ENCODE peak calls at places on chromosomes 11 and 22, in seven cellular contexts. One of them, this sample, is unnamed.

GRCh38 chr22:18033204-18033998 is 9.0 kb upstream of the MICAL3 start:
- DNase-seq in activated CD8-positive, alpha-beta memory T cell treated with anti-CD3 and anti-CD28 coated beads for 1 hour: no peak
- DNase-seq in stimulated activated CD8-positive, alpha-beta memory T cell treated with anti-CD3 and anti-CD28 coated beads, Interleukin-4, amount 100 ng/mL, for 4 hours: no peak
- DNase-seq in astrocyte of the cerebellum: no peak
- DNase-seq in GM23248: peak
- DNase-seq in aorta: no peak
- DNase-seq in NCI-H748 treated with DMSO at 0.1 percent for 48 hours: no peak
- DNase-seq in this sample: no peak

GRCh38 chr11:18236664-18237356 is at the start of gene SAA4:
- DNase-seq in activated CD8-positive, alpha-beta memory T cell treated with anti-CD3 and anti-CD28 coated beads for 1 hour: no peak
- DNase-seq in aorta: no peak
- DNase-seq in astrocyte of the cerebellum: no peak
- DNase-seq in GM23248: no peak
- DNase-seq in stimulated activated CD8-positive, alpha-beta memory T cell treated with anti-CD3 and anti-CD28 coated beads, Interleukin-4, amount 100 ng/mL, for 4 hours: no peak
- DNase-seq in NCI-H748 treated with DMSO at 0.1 percent for 48 hours: no peak
- DNase-seq in this sample: no peak

GRCh38 chr11:117366183-117366582 is 38.5 kb downstream of the CEP164 start:
- DNase-seq in activated CD8-positive, alpha-beta memory T cell treated with anti-CD3 and anti-CD28 coated beads for 1 hour: no peak
- DNase-seq in aorta: no peak
- DNase-seq in GM23248: no peak
- DNase-seq in stimulated activated CD8-positive, alpha-beta memory T cell treated with anti-CD3 and anti-CD28 coated beads, Interleukin-4, amount 100 ng/mL, for 4 hours: no peak
- DNase-seq in astrocyte of the cerebellum: no peak
- DNase-seq in NCI-H748 treated with DMSO at 0.1 percent for 48 hours: no peak
- DNase-seq in this sample: no peak

GRCh38 chr11:1546536-1547466 is 25.3 kb downstream of the DUSP8 start:
- DNase-seq in stimulated activated CD8-positive, alpha-beta memory T cell treated with anti-CD3 and anti-CD28 coated beads, Interleukin-4, amount 100 ng/mL, for 4 hours: no peak
- DNase-seq in NCI-H748 treated with DMSO at 0.1 percent for 48 hours: peak
- DNase-seq in astrocyte of the cerebellum: no peak
- DNase-seq in GM23248: peak
- DNase-seq in aorta: no peak
- DNase-seq in activated CD8-positive, alpha-beta memory T cell treated with anti-CD3 and anti-CD28 coated beads for 1 hour: no peak
- DNase-seq in this sample: no peak

GRCh38 chr11:3840870-3841425 is at the start of gene RHOG:
- DNase-seq in stimulated activated CD8-positive, alpha-beta memory T cell treated with anti-CD3 and anti-CD28 coated beads, Interleukin-4, amount 100 ng/mL, for 4 hours: peak
- DNase-seq in GM23248: peak
- DNase-seq in astrocyte of the cerebellum: no peak
- DNase-seq in activated CD8-positive, alpha-beta memory T cell treated with anti-CD3 and anti-CD28 coated beads for 1 hour: no peak
- DNase-seq in aorta: peak
- DNase-seq in NCI-H748 treated with DMSO at 0.1 percent for 48 hours: peak
- DNase-seq in this sample: no peak

GRCh38 chr11:125496465-125496817 is 376 bp upstream of the FEZ1 start:
- DNase-seq in NCI-H748 treated with DMSO at 0.1 percent for 48 hours: no peak
- DNase-seq in aorta: no peak
- DNase-seq in GM23248: no peak
- DNase-seq in activated CD8-positive, alpha-beta memory T cell treated with anti-CD3 and anti-CD28 coated beads for 1 hour: no peak
- DNase-seq in astrocyte of the cerebellum: no peak
- DNase-seq in stimulated activated CD8-positive, alpha-beta memory T cell treated with anti-CD3 and anti-CD28 coated beads, Interleukin-4, amount 100 ng/mL, for 4 hours: no peak
- DNase-seq in this sample: no peak

GRCh38 chr11:44761546-44761961 is 34.8 kb downstream of the TSPAN18 start:
- DNase-seq in aorta: no peak
- DNase-seq in astrocyte of the cerebellum: no peak
- DNase-seq in GM23248: no peak
- DNase-seq in stimulated activated CD8-positive, alpha-beta memory T cell treated with anti-CD3 and anti-CD28 coated beads, Interleukin-4, amount 100 ng/mL, for 4 hours: no peak
- DNase-seq in activated CD8-positive, alpha-beta memory T cell treated with anti-CD3 and anti-CD28 coated beads for 1 hour: no peak
- DNase-seq in NCI-H748 treated with DMSO at 0.1 percent for 48 hours: no peak
- DNase-seq in this sample: no peak

GRCh38 chr11:4178813-4179662 is 84.4 kb downstream of the RRM1 start:
- DNase-seq in stimulated activated CD8-positive, alpha-beta memory T cell treated with anti-CD3 and anti-CD28 coated beads, Interleukin-4, amount 100 ng/mL, for 4 hours: no peak
- DNase-seq in activated CD8-positive, alpha-beta memory T cell treated with anti-CD3 and anti-CD28 coated beads for 1 hour: no peak
- DNase-seq in aorta: no peak
- DNase-seq in astrocyte of the cerebellum: no peak
- DNase-seq in GM23248: no peak
- DNase-seq in NCI-H748 treated with DMSO at 0.1 percent for 48 hours: no peak
- DNase-seq in this sample: no peak

GRCh38 chr22:45671783-45672563 is at the start of gene ATXN10:
- DNase-seq in aorta: peak
- DNase-seq in GM23248: peak
- DNase-seq in astrocyte of the cerebellum: no peak
- DNase-seq in activated CD8-positive, alpha-beta memory T cell treated with anti-CD3 and anti-CD28 coated beads for 1 hour: peak
- DNase-seq in NCI-H748 treated with DMSO at 0.1 percent for 48 hours: peak
- DNase-seq in stimulated activated CD8-positive, alpha-beta memory T cell treated with anti-CD3 and anti-CD28 coated beads, Interleukin-4, amount 100 ng/mL, for 4 hours: peak
- DNase-seq in this sample: no peak

GRCh38 chr11:110711776-110712642 is at the start of gene ARHGAP20:
- DNase-seq in aorta: peak
- DNase-seq in GM23248: peak
- DNase-seq in stimulated activated CD8-positive, alpha-beta memory T cell treated with anti-CD3 and anti-CD28 coated beads, Interleukin-4, amount 100 ng/mL, for 4 hours: no peak
- DNase-seq in NCI-H748 treated with DMSO at 0.1 percent for 48 hours: peak
- DNase-seq in astrocyte of the cerebellum: no peak
- DNase-seq in activated CD8-positive, alpha-beta memory T cell treated with anti-CD3 and anti-CD28 coated beads for 1 hour: no peak
- DNase-seq in this sample: no peak

GRCh38 chr11:68843703-68844312 is 2.1 kb upstream of the CPT1A start:
- DNase-seq in GM23248: no peak
- DNase-seq in stimulated activated CD8-positive, alpha-beta memory T cell treated with anti-CD3 and anti-CD28 coated beads, Interleukin-4, amount 100 ng/mL, for 4 hours: no peak
- DNase-seq in aorta: peak
- DNase-seq in activated CD8-positive, alpha-beta memory T cell treated with anti-CD3 and anti-CD28 coated beads for 1 hour: peak
- DNase-seq in NCI-H748 treated with DMSO at 0.1 percent for 48 hours: peak
- DNase-seq in astrocyte of the cerebellum: no peak
- DNase-seq in this sample: no peak

GRCh38 chr22:28450109-28450508 is 229.5 kb downstream of the TTC28 start:
- DNase-seq in astrocyte of the cerebellum: no peak
- DNase-seq in NCI-H748 treated with DMSO at 0.1 percent for 48 hours: no peak
- DNase-seq in stimulated activated CD8-positive, alpha-beta memory T cell treated with anti-CD3 and anti-CD28 coated beads, Interleukin-4, amount 100 ng/mL, for 4 hours: no peak
- DNase-seq in aorta: no peak
- DNase-seq in GM23248: no peak
- DNase-seq in activated CD8-positive, alpha-beta memory T cell treated with anti-CD3 and anti-CD28 coated beads for 1 hour: no peak
- DNase-seq in this sample: no peak

GRCh38 chr11:103257360-103257759 is 148.1 kb downstream of the DYNC2H1 start:
- DNase-seq in GM23248: peak
- DNase-seq in stimulated activated CD8-positive, alpha-beta memory T cell treated with anti-CD3 and anti-CD28 coated beads, Interleukin-4, amount 100 ng/mL, for 4 hours: no peak
- DNase-seq in activated CD8-positive, alpha-beta memory T cell treated with anti-CD3 and anti-CD28 coated beads for 1 hour: no peak
- DNase-seq in astrocyte of the cerebellum: peak
- DNase-seq in aorta: no peak
- DNase-seq in NCI-H748 treated with DMSO at 0.1 percent for 48 hours: peak
- DNase-seq in this sample: no peak

This sample was measured in cerebellar nuclear complex.